ENCODE peak calls at places on chromosomes 7 and 10, in eight cellular contexts. One of them, this sample, is unnamed.

GRCh38 chr7:36161996-36162395 is 8.9 kb downstream of the EEPD1 start:
- DNase-seq in iPS-NIHi11: no peak
- DNase-seq in T-helper 2 cell: no peak
- DNase-seq in HFFc6: no peak
- DNase-seq in HEK293T: no peak
- DNase-seq in cardiac muscle cell: no peak
- DNase-seq in EH: no peak
- DNase-seq in CD4-positive, alpha-beta T cell: no peak
- DNase-seq in this sample: no peak

GRCh38 chr7:151304856-151305255 is 36.8 kb upstream of the NUB1 start:
- DNase-seq in iPS-NIHi11: peak
- DNase-seq in T-helper 2 cell: no peak
- DNase-seq in HFFc6: no peak
- DNase-seq in HEK293T: no peak
- DNase-seq in cardiac muscle cell: peak
- DNase-seq in EH: peak
- DNase-seq in CD4-positive, alpha-beta T cell: no peak
- DNase-seq in this sample: no peak

GRCh38 chr7:22723642-22724041 is 3.4 kb upstream of the IL6 start:
- DNase-seq in iPS-NIHi11: no peak
- DNase-seq in T-helper 2 cell: no peak
- DNase-seq in HFFc6: no peak
- DNase-seq in HEK293T: no peak
- DNase-seq in cardiac muscle cell: no peak
- DNase-seq in EH: peak
- DNase-seq in CD4-positive, alpha-beta T cell: no peak
- DNase-seq in this sample: no peak

GRCh38 chr10:91220194-91220953 is at the start of gene PCGF5:
- DNase-seq in iPS-NIHi11: peak
- DNase-seq in T-helper 2 cell: peak
- DNase-seq in HFFc6: peak
- DNase-seq in HEK293T: peak
- DNase-seq in cardiac muscle cell: peak
- DNase-seq in EH: peak
- DNase-seq in CD4-positive, alpha-beta T cell: peak
- DNase-seq in this sample: peak

GRCh38 chr7:86949779-86950260 is 109.6 kb downstream of the ELAPOR2 start:
- DNase-seq in iPS-NIHi11: no peak
- DNase-seq in T-helper 2 cell: no peak
- DNase-seq in HFFc6: no peak
- DNase-seq in HEK293T: no peak
- DNase-seq in cardiac muscle cell: no peak
- DNase-seq in EH: no peak
- DNase-seq in CD4-positive, alpha-beta T cell: no peak
- DNase-seq in this sample: no peak

GRCh38 chr7:70681111-70681846 is 450.7 kb upstream of the GALNT17 start:
- DNase-seq in iPS-NIHi11: peak
- DNase-seq in T-helper 2 cell: no peak
- DNase-seq in HFFc6: no peak
- DNase-seq in HEK293T: no peak
- DNase-seq in cardiac muscle cell: no peak
- DNase-seq in EH: no peak
- DNase-seq in CD4-positive, alpha-beta T cell: no peak
- DNase-seq in this sample: no peak

GRCh38 chr7:98957766-98958165 is 79.4 kb downstream of the TRRAP start:
- DNase-seq in iPS-NIHi11: no peak
- DNase-seq in T-helper 2 cell: no peak
- DNase-seq in HFFc6: no peak
- DNase-seq in HEK293T: no peak
- DNase-seq in cardiac muscle cell: no peak
- DNase-seq in EH: no peak
- DNase-seq in CD4-positive, alpha-beta T cell: no peak
- DNase-seq in this sample: no peak

GRCh38 chr7:4043988-4044387 is 638.1 kb upstream of the FOXK1 start:
- DNase-seq in iPS-NIHi11: no peak
- DNase-seq in T-helper 2 cell: no peak
- DNase-seq in HFFc6: no peak
- DNase-seq in HEK293T: no peak
- DNase-seq in cardiac muscle cell: no peak
- DNase-seq in EH: no peak
- DNase-seq in CD4-positive, alpha-beta T cell: no peak
- DNase-seq in this sample: no peak

GRCh38 chr7:41711283-41712064 is 8.6 kb upstream of the INHBA start:
- DNase-seq in iPS-NIHi11: peak
- DNase-seq in T-helper 2 cell: no peak
- DNase-seq in HFFc6: no peak
- DNase-seq in HEK293T: peak
- DNase-seq in cardiac muscle cell: peak
- DNase-seq in EH: no peak
- DNase-seq in CD4-positive, alpha-beta T cell: no peak
- DNase-seq in this sample: no peak

GRCh38 chr10:55200020-55200419 is 399.0 kb upstream of the PCDH15 start:
- DNase-seq in iPS-NIHi11: no peak
- DNase-seq in T-helper 2 cell: no peak
- DNase-seq in HFFc6: no peak
- DNase-seq in HEK293T: no peak
- DNase-seq in cardiac muscle cell: no peak
- DNase-seq in EH: no peak
- DNase-seq in CD4-positive, alpha-beta T cell: no peak
- DNase-seq in this sample: no peak

GRCh38 chr7:24924375-24924774 is 55.6 kb downstream of the OSBPL3 start:
- DNase-seq in iPS-NIHi11: no peak
- DNase-seq in T-helper 2 cell: peak
- DNase-seq in HFFc6: no peak
- DNase-seq in HEK293T: no peak
- DNase-seq in cardiac muscle cell: no peak
- DNase-seq in EH: no peak
- DNase-seq in CD4-positive, alpha-beta T cell: no peak
- DNase-seq in this sample: no peak

GRCh38 chr10:60629332-60629731 is 148.9 kb upstream of the CDK1 start:
- DNase-seq in iPS-NIHi11: no peak
- DNase-seq in T-helper 2 cell: no peak
- DNase-seq in HFFc6: no peak
- DNase-seq in HEK293T: no peak
- DNase-seq in cardiac muscle cell: no peak
- DNase-seq in EH: no peak
- DNase-seq in CD4-positive, alpha-beta T cell: no peak
- DNase-seq in this sample: no peak

GRCh38 chr10:3852147-3852904 is 67.3 kb upstream of the KLF6 start:
- DNase-seq in iPS-NIHi11: peak
- DNase-seq in T-helper 2 cell: peak
- DNase-seq in HFFc6: peak
- DNase-seq in HEK293T: peak
- DNase-seq in cardiac muscle cell: no peak
- DNase-seq in EH: peak
- DNase-seq in CD4-positive, alpha-beta T cell: peak
- DNase-seq in this sample: no peak

GRCh38 chr10:94521276-94522250 is 24.0 kb upstream of the HELLS start:
- DNase-seq in iPS-NIHi11: no peak
- DNase-seq in T-helper 2 cell: no peak
- DNase-seq in HFFc6: no peak
- DNase-seq in HEK293T: no peak
- DNase-seq in cardiac muscle cell: no peak
- DNase-seq in EH: no peak
- DNase-seq in CD4-positive, alpha-beta T cell: no peak
- DNase-seq in this sample: no peak

GRCh38 chr7:154474903-154475520 is 422.8 kb downstream of the DPP6 start:
- DNase-seq in iPS-NIHi11: no peak
- DNase-seq in T-helper 2 cell: no peak
- DNase-seq in HFFc6: no peak
- DNase-seq in HEK293T: no peak
- DNase-seq in cardiac muscle cell: no peak
- DNase-seq in EH: no peak
- DNase-seq in CD4-positive, alpha-beta T cell: no peak
- DNase-seq in this sample: no peak

GRCh38 chr7:142506601-142507000 is 242.7 kb upstream of the PRSS1 start:
- DNase-seq in iPS-NIHi11: no peak
- DNase-seq in T-helper 2 cell: no peak
- DNase-seq in HFFc6: no peak
- DNase-seq in HEK293T: no peak
- DNase-seq in cardiac muscle cell: no peak
- DNase-seq in EH: no peak
- DNase-seq in CD4-positive, alpha-beta T cell: no peak
- DNase-seq in this sample: no peak

GRCh38 chr7:91267558-91267955 is 3.3 kb downstream of the FZD1 start:
- DNase-seq in iPS-NIHi11: no peak
- DNase-seq in T-helper 2 cell: no peak
- DNase-seq in HFFc6: no peak
- DNase-seq in HEK293T: no peak
- DNase-seq in cardiac muscle cell: no peak
- DNase-seq in EH: peak
- DNase-seq in CD4-positive, alpha-beta T cell: no peak
- DNase-seq in this sample: no peak

This sample was measured in neuronal stem cell.